ENCODE peak calls at places on chromosomes 13 and 19, in seven cellular contexts. G, Q, A, B, H, I and F are unnamed samples.

GRCh38 chr13:76019421-76020044 is 383.4 kb downstream of the LMO7 start:
- DNase-seq in G (no peak), Q (no peak), A (no peak), B (no peak), H (no peak), I (no peak), F (no peak)

GRCh38 chr19:6674868-6675305 is 4.9 kb upstream of the TNFSF14 start:
- DNase-seq in G (peak; percentile 72), Q (peak; percentile 74), A (no peak), B (no peak), H (peak; percentile 75), I (peak; percentile 75), F (peak; percentile 75)

GRCh38 chr19:41541990-41542584 is 33.9 kb upstream of the CEACAM21 start:
- DNase-seq in G (peak; percentile 14), Q (peak; percentile 49), A (peak; percentile 80), B (peak; percentile 74), H (peak; percentile 54), I (no peak), F (no peak)

GRCh38 chr19:38362076-38362945 is 12.1 kb upstream of the PSMD8 start:
- DNase-seq in G (peak; percentile 81), Q (peak; percentile 49), A (peak; percentile 70), B (peak; percentile 81), H (peak; percentile 53), I (no peak), F (peak; percentile 57)

GRCh38 chr19:47241919-47242644 is 11.1 kb upstream of the BBC3 start:
- DNase-seq in G (peak; percentile 32), Q (no peak), A (no peak), B (no peak), H (no peak), I (no peak), F (no peak)

GRCh38 chr19:57305056-57305455 is 15.2 kb upstream of the ZNF543 start:
- DNase-seq in G (peak; percentile 86), Q (no peak), A (no peak), B (no peak), H (no peak), I (no peak), F (peak; percentile 32)

GRCh38 chr13:44506719-44507118 is 69.4 kb downstream of the TSC22D1 start:
- DNase-seq in G (no peak), Q (no peak), A (no peak), B (no peak), H (no peak), I (no peak), F (no peak)

GRCh38 chr13:22561581-22561980 is 619.2 kb upstream of the SGCG start:
- DNase-seq in G (no peak), Q (no peak), A (no peak), B (no peak), H (no peak), I (no peak), F (no peak)

GRCh38 chr13:44108345-44108858 is 228.7 kb downstream of the LACC1 start:
- DNase-seq in G (peak; percentile 43), Q (no peak), A (peak; percentile 75), B (peak; percentile 46), H (no peak), I (no peak), F (peak; percentile 93)

GRCh38 chr19:48795855-48796142 is 15.0 kb downstream of the BCAT2 start:
- DNase-seq in G (no peak), Q (no peak), A (peak; percentile 67), B (no peak), H (no peak), I (no peak), F (no peak)

GRCh38 chr19:7492142-7493055 is 3.6 kb upstream of the PEX11G start:
- DNase-seq in G (peak; percentile 76), Q (peak; percentile 82), A (no peak), B (no peak), H (peak; percentile 56), I (no peak), F (peak; percentile 92)

GRCh38 chr19:2636897-2637683 is 65.4 kb downstream of the GNG7 start:
- DNase-seq in G (no peak), Q (peak; percentile 61), A (no peak), B (peak; percentile 64), H (peak; percentile 60), I (peak; percentile 71), F (peak; percentile 54)

GRCh38 chr19:1825909-1826556 is 14.0 kb upstream of the ATP8B3 start:
- DNase-seq in G (peak; percentile 41), Q (peak; percentile 71), A (no peak), B (peak; percentile 75), H (peak; percentile 74), I (peak; percentile 86), F (peak; percentile 52)

GRCh38 chr13:31927219-31927653 is 104.3 kb upstream of the FRY start:
- DNase-seq in G (no peak), Q (no peak), A (no peak), B (peak; percentile 23), H (no peak), I (no peak), F (no peak)

GRCh38 chr19:10146142-10146541 is 26.4 kb upstream of the EIF3G start:
- DNase-seq in G (no peak), Q (no peak), A (no peak), B (no peak), H (no peak), I (no peak), F (no peak)

GRCh38 chr13:100533588-100534041 is 55.0 kb downstream of the GGACT start:
- DNase-seq in G (no peak), Q (no peak), A (no peak), B (no peak), H (no peak), I (no peak), F (no peak)

GRCh38 chr19:13463296-13463695 is 43.0 kb downstream of the CACNA1A start:
- DNase-seq in G (peak; percentile 4), Q (peak; percentile 14), A (no peak), B (peak; percentile 9), H (peak; percentile 8), I (peak; percentile 18), F (peak; percentile 2)

GRCh38 chr13:90803210-90803609 is 544.3 kb upstream of the MIR17HG start:
- DNase-seq in G (no peak), Q (no peak), A (no peak), B (no peak), H (no peak), I (no peak), F (no peak)

GRCh38 chr13:21046203-21046602 is 15.2 kb downstream of the LATS2 start:
- DNase-seq in G (no peak), Q (no peak), A (no peak), B (no peak), H (no peak), I (no peak), F (no peak)

GRCh38 chr19:16372065-16372915 is 47.7 kb downstream of the KLF2 start:
- DNase-seq in G (no peak), Q (no peak), A (no peak), B (no peak), H (no peak), I (no peak), F (no peak)

GRCh38 chr19:5623397-5624153 is 692 bp downstream of the SAFB start:
- DNase-seq in G (no peak), Q (no peak), A (no peak), B (no peak), H (no peak), I (no peak), F (no peak)